ENCODE peak calls at places on chromosomes 2 and 18, in four cellular contexts. D, P, Q and M are unnamed samples.

GRCh38 chr18:25834061-25834460 is 256.4 kb downstream of the SS18 start:
- DNase-seq in D (no peak), P (no peak), Q (no peak), M (no peak)

GRCh38 chr18:42064109-42064508 is 109.1 kb downstream of the PIK3C3 start:
- DNase-seq in D (no peak), P (no peak), Q (no peak), M (no peak)

GRCh38 chr2:203442463-203442862 is 92.6 kb downstream of the RAPH1 start:
- DNase-seq in D (no peak), P (no peak), Q (peak; percentile 59), M (no peak)

GRCh38 chr2:8229546-8229986 is 452.3 kb upstream of the ID2 start:
- DNase-seq in D (no peak), P (peak; percentile 46), Q (no peak), M (no peak)

GRCh38 chr2:29273004-29273703 is 157.9 kb downstream of the CLIP4 start:
- DNase-seq in D (no peak), P (no peak), Q (no peak), M (no peak)

GRCh38 chr2:196315388-196316049 is 144.1 kb upstream of the STK17B start:
- DNase-seq in D (no peak), P (no peak), Q (no peak), M (no peak)

GRCh38 chr18:52060612-52061259 is 279.3 kb upstream of the DCC start:
- DNase-seq in D (no peak), P (no peak), Q (no peak), M (no peak)

GRCh38 chr18:57434536-57435494 is at the start of gene ONECUT2:
- DNase-seq in D (peak; percentile 89), P (peak; percentile 98), Q (peak; percentile 99), M (peak; percentile 100)

GRCh38 chr2:217889656-217890055 is 113.1 kb downstream of the TNS1 start:
- DNase-seq in D (no peak), P (no peak), Q (no peak), M (no peak)

GRCh38 chr2:237687666-237688065 is 60.3 kb downstream of the LRRFIP1 start:
- DNase-seq in D (no peak), P (peak; percentile 53), Q (no peak), M (no peak)

GRCh38 chr2:71934595-71935263 is 212.9 kb downstream of the CYP26B1 start:
- DNase-seq in D (no peak), P (no peak), Q (peak; percentile 70), M (no peak)

GRCh38 chr2:34627003-34627402 is 1027.9 kb upstream of the FAM98A start:
- DNase-seq in D (no peak), P (peak; percentile 80), Q (peak; percentile 50), M (no peak)

GRCh38 chr2:33134086-33134763 is 187.5 kb downstream of the LTBP1 start:
- DNase-seq in D (no peak), P (peak; percentile 25), Q (peak; percentile 65), M (no peak)

GRCh38 chr2:170739048-170739447 is 23.9 kb downstream of the SP5 start:
- DNase-seq in D (no peak), P (no peak), Q (no peak), M (no peak)

GRCh38 chr2:1790996-1791395 is 46.7 kb upstream of the PXDN start:
- DNase-seq in D (no peak), P (no peak), Q (no peak), M (no peak)

GRCh38 chr2:101883860-101884259 is 107.9 kb upstream of the IL1R2 start:
- DNase-seq in D (no peak), P (peak; percentile 14), Q (no peak), M (no peak)

GRCh38 chr18:66560092-66560491 is 43.8 kb downstream of the CDH19 start:
- DNase-seq in D (no peak), P (peak; percentile 13), Q (peak; percentile 44), M (no peak)
- TF ChIP-seq CTCF in D (no peak), P (peak; percentile 53), Q (peak; percentile 66), M (peak; percentile 55)

GRCh38 chr2:200931227-200931626 is 32.2 kb downstream of the ORC2 start:
- DNase-seq in D (no peak), P (no peak), Q (no peak), M (no peak)
- TF ChIP-seq CTCF in D (no peak), P (no peak), Q (no peak), M (no peak)

GRCh38 chr18:32469691-32470131 is 971 bp downstream of the GAREM1 start:
- DNase-seq in D (no peak), P (peak; percentile 8), Q (no peak), M (no peak)

GRCh38 chr18:32472841-32473240 is 2.2 kb upstream of the GAREM1 start:
- DNase-seq in D (no peak), P (no peak), Q (no peak), M (no peak)

GRCh38 chr18:32469190-32469611 is 1.5 kb downstream of the GAREM1 start:
- DNase-seq in D (no peak), P (peak; percentile 77), Q (peak; percentile 75), M (no peak)

GRCh38 chr18:32470136-32470712 is 458 bp downstream of the GAREM1 start:
- DNase-seq in D (peak; percentile 27), P (peak; percentile 57), Q (peak; percentile 57), M (no peak)

DNA sequence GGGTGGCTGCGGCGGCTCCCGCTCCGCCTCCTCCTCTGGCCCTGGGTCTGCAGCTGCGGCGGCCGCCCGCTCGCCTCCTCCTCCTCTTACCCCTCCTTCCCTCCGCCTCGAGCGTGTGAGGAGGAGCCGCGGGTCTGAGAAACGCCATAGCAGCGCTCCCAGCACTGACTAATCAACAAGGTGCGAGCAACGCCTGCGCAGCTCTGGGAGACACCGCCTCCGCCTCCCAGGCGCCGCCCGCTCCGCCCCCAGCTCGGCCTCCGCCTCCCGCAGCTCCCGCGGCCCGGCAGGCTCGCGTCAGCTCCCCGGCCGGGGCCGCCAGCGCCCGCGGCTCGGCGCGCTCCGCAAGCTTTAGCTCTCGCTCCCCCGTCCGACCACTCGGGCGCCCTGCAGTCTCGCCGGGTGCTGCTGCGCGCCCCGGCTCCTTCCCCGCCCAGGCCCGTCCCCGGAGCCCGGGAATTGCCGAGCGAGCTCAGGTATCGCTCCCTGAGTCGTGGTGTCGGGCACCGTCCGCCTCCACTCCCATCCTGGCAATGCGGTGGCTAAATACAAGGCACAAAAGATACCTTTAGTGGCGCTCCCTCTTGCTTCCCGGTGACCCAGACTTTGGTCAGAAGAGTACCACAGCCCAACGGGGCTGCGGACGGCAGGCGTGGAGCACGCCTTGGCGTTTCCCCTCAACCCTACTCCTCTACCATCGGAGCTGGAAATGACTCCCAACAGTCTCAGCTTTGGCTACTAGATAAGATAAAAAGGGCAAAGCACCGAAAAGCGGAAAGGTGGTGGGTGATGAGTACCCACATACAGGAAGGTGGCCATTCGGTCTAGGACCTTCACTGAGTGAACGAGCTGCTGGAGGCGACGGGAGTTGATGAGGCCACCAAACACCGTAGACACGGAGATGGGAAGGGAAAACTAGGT is at the start of gene GAREM1:
- DNase-seq in D (peak; percentile 90), P (peak; percentile 98), Q (peak; percentile 98), M (peak; percentile 92)
- TF ChIP-seq CTCF in D (peak; percentile 42), P (peak; percentile 99), Q (peak; percentile 92), M (peak; percentile 50)

GRCh38 chr2:12433641-12433990 is 283.1 kb upstream of the TRIB2 start:
- DNase-seq in D (no peak), P (peak; percentile 69), Q (no peak), M (no peak)
- TF ChIP-seq CTCF in D (no peak), P (peak; percentile 32), Q (peak; percentile 26), M (no peak)

GRCh38 chr2:215808996-215809395 is 204.4 kb downstream of the MREG start:
- DNase-seq in D (no peak), P (no peak), Q (no peak), M (no peak)
- TF ChIP-seq CTCF in D (no peak), P (no peak), Q (no peak), M (no peak)

GRCh38 chr2:10909996-10910341 is 1.8 kb upstream of the KCNF1 start:
- DNase-seq in D (no peak), P (no peak), Q (no peak), M (no peak)

GRCh38 chr2:10910625-10911024 is 1.1 kb upstream of the KCNF1 start:
- DNase-seq in D (no peak), P (no peak), Q (no peak), M (no peak)

GRCh38 chr2:10911291-10912075 is at the start of gene KCNF1:
- DNase-seq in D (no peak), P (peak; percentile 66), Q (no peak), M (peak; percentile 49)

GRCh38 chr2:10908195-10908594 is 3.5 kb upstream of the KCNF1 start:
- DNase-seq in D (peak; percentile 2), P (no peak), Q (no peak), M (no peak)

DNA sequence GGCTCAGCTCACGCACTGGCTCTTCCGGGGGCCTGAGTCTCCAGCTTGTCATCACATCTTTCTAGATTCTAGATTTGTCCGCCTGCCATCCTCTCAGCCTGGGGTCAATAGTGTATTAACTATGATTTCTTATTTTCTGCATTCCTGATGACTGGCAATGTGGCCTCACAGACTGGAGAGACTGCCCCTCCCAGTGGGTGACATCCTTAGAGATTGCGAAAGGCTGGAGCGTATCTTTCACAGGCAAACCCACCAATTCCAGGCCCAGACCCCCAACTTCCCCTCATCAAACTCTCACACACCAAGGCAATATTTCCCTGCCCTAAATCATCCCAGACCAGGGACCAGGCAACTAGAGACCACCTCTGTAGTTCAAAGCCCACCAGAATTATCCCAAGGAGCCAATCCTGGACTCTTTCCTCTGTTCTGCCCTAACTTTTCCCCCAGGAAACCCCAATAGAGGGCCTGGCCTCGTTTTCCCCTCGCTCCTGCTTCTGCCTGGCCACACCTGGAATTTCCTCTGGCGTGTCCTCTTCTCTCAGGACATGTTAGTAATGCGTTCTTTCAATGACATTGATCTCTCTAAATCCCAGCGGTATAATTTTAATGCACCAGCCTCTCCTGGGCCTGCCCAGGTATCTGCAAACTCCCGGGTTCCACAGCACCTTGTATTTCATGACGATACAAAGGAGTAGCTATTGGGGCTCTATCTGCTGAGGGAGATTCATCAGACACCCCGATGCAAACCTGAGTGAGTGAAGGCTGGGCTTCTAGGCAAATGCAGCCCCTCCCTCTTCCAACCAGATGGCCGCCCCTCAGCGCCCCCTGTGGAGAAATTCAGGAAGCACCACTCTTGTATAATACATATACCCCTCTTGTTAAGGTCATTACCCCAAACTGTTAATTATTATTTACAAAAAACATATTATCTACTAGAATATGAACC is 2.4 kb upstream of the KCNF1 start:
- DNase-seq in D (peak; percentile 0), P (peak; percentile 33), Q (no peak), M (peak; percentile 55)
- TF ChIP-seq CTCF in D (peak; percentile 74), P (peak; percentile 17), Q (peak; percentile 15), M (peak; percentile 73)

DNA sequence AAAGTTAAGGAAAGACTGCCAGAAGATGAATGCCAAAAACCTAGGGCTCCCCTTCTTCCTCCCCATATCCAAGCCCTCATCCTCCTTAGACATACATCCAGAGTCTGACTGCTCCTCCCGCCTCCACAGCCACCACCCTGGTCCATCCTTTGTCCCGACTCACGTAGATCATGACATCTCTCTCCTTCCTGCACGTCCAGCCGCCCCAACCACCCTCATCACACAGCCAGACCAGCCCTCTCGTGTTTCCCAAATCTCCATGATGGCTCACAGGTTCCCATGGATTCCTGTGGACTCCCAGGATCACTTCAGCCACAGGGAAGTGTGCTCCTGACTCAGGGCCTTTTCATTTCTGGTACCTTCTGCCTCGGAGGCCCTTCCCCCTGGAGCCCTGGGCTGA is 47.8 kb upstream of the CAB39 start:
- DNase-seq in D (no peak), P (no peak), Q (no peak), M (no peak)
- TF ChIP-seq CTCF in D (no peak), P (no peak), Q (no peak), M (no peak)